ENCODE peak calls at places on chromosome 21, in four cellular contexts. P is heart right ventricle, X is mesenchymal stem cell, K is right lobe of liver. Y is an unnamed sample.
A peak's percentile ranks its signal among the peaks of the same experiment; 100 is the strongest.

GRCh38 chr21:36692125-36692843 is 6.6 kb upstream of the SIM2 start:
- DNase-seq in K (no peak), X (no peak), P (no peak), Y (no peak)

GRCh38 chr21:44817914-44818635 is at the start of gene SUMO3:
- DNase-seq in P (peak; percentile 78), K (peak; percentile 81), X (peak; percentile 75), Y (peak; percentile 85)

GRCh38 chr21:35366348-35367085 is 317.4 kb upstream of the RUNX1 start:
- DNase-seq in K (no peak), P (peak; percentile 66), X (peak; percentile 35), Y (no peak)

GRCh38 chr21:39676054-39676771 is 63.5 kb downstream of the B3GALT5 start:
- DNase-seq in X (peak; percentile 81), K (no peak), P (peak; percentile 41), Y (no peak)

GRCh38 chr21:44516828-44517174 is 23.2 kb downstream of the KRTAP10-1 start:
- DNase-seq in P (no peak), X (no peak), K (peak; percentile 16), Y (no peak)

GRCh38 chr21:43961382-43961909 is 50.7 kb upstream of the TRAPPC10 start:
- DNase-seq in P (no peak), X (no peak), K (no peak), Y (no peak)

GRCh38 chr21:20997633-20998455 is at the start of gene NCAM2:
- DNase-seq in X (peak; percentile 64), P (peak; percentile 51), K (peak; percentile 70), Y (peak; percentile 75)

GRCh38 chr21:45142469-45142868 is 68.1 kb downstream of the ADARB1 start:
- DNase-seq in X (peak; percentile 77), P (no peak), K (no peak), Y (peak; percentile 72)

GRCh38 chr21:44405948-44406872 is 49.1 kb upstream of the LRRC3 start:
- DNase-seq in P (no peak), X (peak; percentile 80), K (no peak), Y (no peak)

GRCh38 chr21:19034041-19034440 is 630.5 kb upstream of the TMPRSS15 start:
- DNase-seq in P (no peak), K (no peak), X (no peak), Y (no peak)

GRCh38 chr21:38134084-38134873 is 122.5 kb upstream of the KCNJ15 start:
- DNase-seq in X (peak; percentile 15), K (no peak), P (no peak), Y (no peak)

GRCh38 chr21:25360593-25360992 is 246.7 kb downstream of the MRPL39 start:
- DNase-seq in K (no peak), X (no peak), P (no peak), Y (no peak)

GRCh38 chr21:37658121-37658993 is 257.9 kb downstream of the KCNJ6 start:
- DNase-seq in X (no peak), P (no peak), K (no peak), Y (no peak)

GRCh38 chr21:45324430-45325205 is 36.9 kb upstream of the POFUT2 start:
- DNase-seq in X (peak; percentile 62), P (no peak), K (peak; percentile 57), Y (no peak)

GRCh38 chr21:45330075-45330781 is 42.5 kb upstream of the POFUT2 start:
- DNase-seq in P (no peak), X (peak; percentile 88), K (peak; percentile 87), Y (no peak)

GRCh38 chr21:36532769-36533467 is 53.0 kb upstream of the CLDN14 start:
- DNase-seq in X (no peak), K (no peak), P (no peak), Y (no peak)

GRCh38 chr21:39051561-39051949 is 131.7 kb downstream of the PSMG1 start:
- DNase-seq in P (no peak), X (peak; percentile 16), K (no peak), Y (no peak)

GRCh38 chr21:26966360-26966977 is 419 bp downstream of the ADAMTS5 start:
- DNase-seq in K (peak; percentile 19), P (no peak), X (peak; percentile 44), Y (no peak)

GRCh38 chr21:39845581-39846130 is 21.6 kb upstream of the PCP4 start:
- DNase-seq in X (no peak), K (no peak), P (no peak), Y (no peak)

GRCh38 chr21:46604975-46605758 is at the start of gene S100B:
- DNase-seq in K (no peak), P (no peak), X (no peak), Y (no peak)

GRCh38 chr21:36949171-36950141 is 17.0 kb downstream of the HLCS start:
- DNase-seq in P (no peak), X (no peak), K (no peak), Y (no peak)

GRCh38 chr21:27171704-27172103 is 204.8 kb upstream of the ADAMTS5 start:
- DNase-seq in X (no peak), K (no peak), P (no peak), Y (no peak)

GRCh38 chr21:39061766-39062165 is 121.5 kb downstream of the PSMG1 start:
- DNase-seq in K (no peak), P (no peak), X (no peak), Y (no peak)

GRCh38 chr21:36994501-36995189 is 11.9 kb upstream of the RIPPLY3 start:
- DNase-seq in P (no peak), X (no peak), K (no peak), Y (no peak)

GRCh38 chr21:36156339-36156814 is 247 bp upstream of the DOP1B start:
- DNase-seq in P (peak; percentile 99), K (peak; percentile 100), X (peak; percentile 98), Y (peak; percentile 100)

DNA sequence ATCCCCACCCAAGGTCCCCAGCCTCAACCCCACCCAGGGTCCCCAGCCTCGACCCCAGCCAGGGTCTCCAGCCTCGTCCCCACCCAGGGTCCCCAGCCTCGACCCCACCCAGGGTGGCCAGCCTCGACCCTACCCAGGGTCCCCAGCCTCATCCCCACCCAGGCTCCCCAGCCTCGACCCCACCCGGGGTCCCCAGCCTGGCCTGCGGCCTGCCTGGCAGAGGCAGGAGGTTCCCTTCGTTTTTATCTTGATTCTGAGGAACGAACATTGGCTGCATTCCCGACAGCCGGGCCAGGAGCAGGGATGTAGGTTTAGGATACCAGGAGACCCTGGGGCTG is 3.4 kb upstream of the PDE9A start:
- DNase-seq in P (no peak), X (no peak), K (peak; percentile 14), Y (no peak)
- H3K4me3 ChIP-seq in P (no peak overlapping the region), X (no peak overlapping the region), K (no peak overlapping the region), Y (no peak overlapping the region)

GRCh38 chr21:41316641-41317392 is at the start of gene FAM3B:
- DNase-seq in X (no peak), K (no peak), P (no peak), Y (peak; percentile 40)

GRCh38 chr21:41316200-41316599 is 401 bp upstream of the FAM3B start:
- DNase-seq in K (no peak), X (no peak), P (no peak), Y (peak; percentile 58)

GRCh38 chr21:41318218-41318617 is 1.6 kb downstream of the FAM3B start:
- DNase-seq in X (no peak), P (no peak), K (no peak), Y (no peak)

GRCh38 chr21:41315726-41316125 is 875 bp upstream of the FAM3B start:
- DNase-seq in P (no peak), K (no peak), X (no peak), Y (peak; percentile 69)

DNA sequence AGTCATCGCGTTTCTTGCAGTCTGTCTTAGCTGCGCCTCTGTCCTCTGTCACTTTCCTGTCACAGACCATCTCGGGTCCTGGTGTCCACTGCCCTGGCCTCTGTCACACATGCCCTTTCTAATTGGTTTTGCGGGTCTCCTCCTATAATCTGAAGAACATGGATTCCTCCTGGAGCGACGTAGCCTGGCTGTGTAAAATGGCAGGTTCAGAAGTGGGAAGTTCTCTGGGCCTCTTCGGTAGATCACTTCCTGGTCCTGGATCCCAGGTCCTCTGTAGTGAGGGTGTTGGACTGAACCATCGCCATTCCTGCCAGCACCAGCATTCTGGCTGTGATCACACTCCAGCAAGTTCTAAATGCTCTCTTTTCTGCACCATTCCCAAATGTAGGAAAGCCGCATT is 857 bp downstream of the FAM3B start:
- DNase-seq in P (no peak), X (no peak), K (no peak), Y (no peak)
- H3K27ac ChIP-seq in P (no peak overlapping the region), X (no peak overlapping the region), K (no peak overlapping the region), Y (no peak overlapping the region)

GRCh38 chr21:31218830-31219608 is 125.0 kb downstream of the TIAM1 start:
- DNase-seq in K (no peak), P (peak; percentile 24), X (no peak), Y (peak; percentile 78)
- H3K4me3 ChIP-seq in K (no peak overlapping the region), P (no peak overlapping the region), X (peak overlapping the region; percentile 52), Y (no peak overlapping the region)

GRCh38 chr21:33360281-33360680 is 35.5 kb downstream of the IFNAR1 start:
- DNase-seq in K (no peak), X (no peak), P (no peak), Y (no peak)
- H3K27ac ChIP-seq in K (peak overlapping the region; percentile 0), X (no peak overlapping the region), P (peak overlapping the region; percentile 89), Y (peak overlapping the region; percentile 19)